ENCODE peak calls at places on chromosomes 16 and 17, in seven cellular contexts. D is PC-3, I is right cardiac atrium, Q is aorta, L is naive B cell, A is foreskin keratinocyte, Z is SK-N-SH treated with all-trans-retinoic acid at 6 μM for 48 hours. W is an unnamed sample.
A peak's percentile ranks its signal among the peaks of the same experiment; 100 is the strongest.

GRCh38 chr16:996672-997071 is 15.1 kb downstream of the SOX8 start:
- ATAC-seq in D (no peak), I (no peak), Z (no peak), Q (no peak), A (no peak), L (no peak), W (no peak)

GRCh38 chr16:49828545-49829267 is 27.2 kb downstream of the ZNF423 start:
- ATAC-seq in Z (no peak), D (no peak), A (no peak), I (peak; percentile 14), Q (peak; percentile 23), L (no peak), W (no peak)

GRCh38 chr17:49086649-49087048 is 45.9 kb upstream of the B4GALNT2 start:
- ATAC-seq in A (no peak), Z (no peak), D (no peak), Q (no peak), I (no peak), L (no peak), W (no peak)

GRCh38 chr17:57084361-57084801 is 665 bp upstream of the AKAP1 start:
- ATAC-seq in I (no peak), L (peak; percentile 11), A (peak; percentile 37), Z (peak; percentile 63), D (peak; percentile 20), Q (no peak), W (no peak)

GRCh38 chr16:68289621-68290329 is 21.0 kb downstream of the SLC7A6OS start:
- ATAC-seq in L (peak; percentile 80), Q (no peak), Z (no peak), A (no peak), D (peak; percentile 65), I (no peak), W (peak; percentile 32)

GRCh38 chr17:3961564-3962047 is 2.6 kb downstream of the ATP2A3 start:
- ATAC-seq in Z (no peak), A (no peak), Q (no peak), I (no peak), D (no peak), L (peak; percentile 56), W (peak; percentile 37)

GRCh38 chr17:2412561-2413021 is 11.7 kb upstream of the MNT start:
- ATAC-seq in A (no peak), Z (peak; percentile 64), D (peak; percentile 29), L (no peak), Q (peak; percentile 79), I (peak; percentile 43), W (no peak)

GRCh38 chr16:70703835-70704381 is 18.1 kb upstream of the MTSS2 start:
- ATAC-seq in I (peak; percentile 1), A (no peak), L (no peak), Z (no peak), D (no peak), Q (no peak), W (no peak)

W was measured in esophagus mucosa.